ENCODE peak calls at places on chromosome 15, in five cellular contexts. E, J, K, S and U are unnamed samples.

GRCh38 chr15:60917469-60918130 is 311.5 kb downstream of the RORA start:
- DNase-seq in K (no peak), J (no peak), S (no peak), E (peak), U (no peak)

GRCh38 chr15:79942656-79943481 is 28.1 kb downstream of the BCL2A1 start:
- DNase-seq in S (no peak), J (no peak), K (no peak), E (no peak), U (no peak)

GRCh38 chr15:49145651-49146609 is 9.5 kb downstream of the COPS2 start:
- DNase-seq in K (no peak), J (peak), S (no peak), E (no peak), U (peak)

GRCh38 chr15:31930967-31931366 is 99.3 kb upstream of the CHRNA7 start:
- DNase-seq in S (no peak), E (no peak), K (no peak), J (no peak), U (no peak)

GRCh38 chr15:59174846-59175831 is 31.5 kb upstream of the LDHAL6B start:
- DNase-seq in K (no peak), S (peak), E (no peak), J (peak), U (no peak)

GRCh38 chr15:32952901-32953889 is 235.4 kb downstream of the GREM1 start:
- DNase-seq in J (no peak), E (no peak), S (no peak), K (no peak), U (no peak)

GRCh38 chr15:77874071-77874470 is 203.4 kb downstream of the TBC1D2B start:
- DNase-seq in S (no peak), J (no peak), K (no peak), E (no peak), U (no peak)

GRCh38 chr15:77506311-77507150 is 85.8 kb downstream of the HMG20A start:
- DNase-seq in J (no peak), S (peak), K (no peak), E (peak), U (no peak)

GRCh38 chr15:101526442-101526841 is 36.9 kb upstream of the PCSK6 start:
- DNase-seq in J (no peak), K (no peak), E (no peak), S (no peak), U (no peak)